ENCODE peak calls at places on chromosomes 6 and 20, in eight cellular contexts. K is prostate gland, Q is sigmoid colon, F is GM23338, V is stomach, N is HCT116, H is SK-N-SH, W is endothelial cell of umbilical vein. Z is an unnamed sample.

GRCh38 chr6:135281227-135281626 is 100.1 kb downstream of the MYB start:
- DNase-seq in K (no peak), Q (no peak), F (no peak), V (no peak), N (no peak), H (no peak), W (no peak), Z (no peak)

GRCh38 chr20:10171864-10172751 is 46.5 kb upstream of the SNAP25 start:
- DNase-seq in K (peak; percentile 38), Q (peak; percentile 65), F (peak; percentile 71), V (peak; percentile 73), N (no peak), H (peak; percentile 89), W (peak; percentile 37), Z (peak; percentile 22)

GRCh38 chr20:36392989-36393388 is 86.8 kb downstream of the DLGAP4 start:
- DNase-seq in K (no peak), Q (no peak), F (no peak), V (no peak), N (no peak), H (no peak), W (no peak), Z (no peak)

GRCh38 chr6:146878564-146879343 is 280.0 kb downstream of the ADGB start:
- DNase-seq in K (no peak), Q (no peak), F (no peak), V (no peak), N (no peak), H (no peak), W (no peak), Z (peak; percentile 24)

GRCh38 chr20:48831702-48832422 is 4.1 kb upstream of the PREX1 start:
- DNase-seq in K (no peak), Q (peak; percentile 75), F (no peak), V (peak; percentile 68), N (no peak), H (no peak), W (peak; percentile 69), Z (peak; percentile 22)

GRCh38 chr6:26538572-26538902 is 371 bp downstream of the HMGN4 start:
- DNase-seq in K (no peak), Q (no peak), F (peak; percentile 68), V (no peak), N (no peak), H (no peak), W (no peak), Z (no peak)

GRCh38 chr6:35061102-35061615 is 80.0 kb downstream of the TCP11 start:
- DNase-seq in K (no peak), Q (no peak), F (no peak), V (peak; percentile 36), N (no peak), H (peak; percentile 5), W (no peak), Z (no peak)

GRCh38 chr20:15288076-15288475 is 950.7 kb upstream of the FLRT3 start:
- DNase-seq in K (no peak), Q (no peak), F (no peak), V (no peak), N (no peak), H (no peak), W (no peak), Z (no peak)

GRCh38 chr20:32842688-32843524 is 15.8 kb upstream of the EFCAB8 start:
- DNase-seq in K (no peak), Q (no peak), F (no peak), V (no peak), N (no peak), H (no peak), W (no peak), Z (no peak)

GRCh38 chr6:35492664-35493284 is 4.1 kb downstream of the TEAD3 start:
- DNase-seq in K (no peak), Q (peak; percentile 83), F (no peak), V (no peak), N (no peak), H (peak; percentile 52), W (no peak), Z (no peak)

GRCh38 chr6:14397518-14397901 is 279.9 kb downstream of the CD83 start:
- DNase-seq in K (no peak), Q (no peak), F (no peak), V (no peak), N (no peak), H (no peak), W (no peak), Z (no peak)

GRCh38 chr6:150452642-150453243 is 83.9 kb downstream of the IYD start:
- DNase-seq in K (no peak), Q (no peak), F (no peak), V (no peak), N (no peak), H (no peak), W (peak; percentile 64), Z (no peak)

GRCh38 chr6:73675466-73676098 is 20.4 kb upstream of the CD109 start:
- DNase-seq in K (peak; percentile 80), Q (peak; percentile 84), F (peak; percentile 87), V (peak; percentile 77), N (peak; percentile 67), H (peak; percentile 68), W (peak; percentile 85), Z (peak; percentile 77)

DNA sequence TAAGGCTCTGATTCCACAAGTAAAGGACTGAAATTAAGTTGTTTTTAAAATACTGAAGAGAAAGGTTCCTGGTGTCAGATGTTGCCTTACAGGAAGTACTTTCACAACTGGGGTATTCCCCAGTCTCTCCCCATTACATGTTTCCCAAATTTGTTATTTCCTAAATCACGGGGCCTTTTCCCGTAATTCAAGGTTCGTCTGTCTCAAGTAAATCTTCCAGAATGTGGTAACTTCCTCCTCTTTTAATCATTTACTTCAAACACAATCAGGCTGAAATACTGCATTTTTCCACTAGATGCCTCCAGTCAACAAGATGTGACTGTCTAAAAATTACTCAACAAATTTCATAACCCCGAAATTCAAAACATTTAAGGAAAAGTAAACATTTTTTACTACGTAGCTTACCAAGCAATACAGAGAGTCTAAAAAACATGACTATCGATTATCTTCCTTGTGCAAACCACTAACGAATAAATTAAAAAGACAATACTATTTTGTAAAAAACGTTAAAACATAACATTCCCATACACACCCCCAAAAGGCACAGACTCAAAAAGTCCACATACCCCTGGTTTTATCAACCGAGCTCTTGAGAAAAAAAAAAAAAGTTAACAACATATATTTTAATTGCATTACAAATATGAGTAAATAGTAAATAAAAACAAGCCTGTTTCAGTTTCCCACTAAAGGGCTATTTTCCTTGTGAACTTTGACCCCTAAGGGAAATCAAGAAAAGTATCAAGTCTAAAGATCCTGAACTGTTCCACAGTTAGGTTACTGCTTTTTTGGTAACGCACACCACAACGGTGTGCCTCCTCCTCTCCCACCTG is 1.7 kb downstream of the SOD2 start:
- DNase-seq in K (peak; percentile 48), Q (no peak), F (peak; percentile 52), V (no peak), N (peak; percentile 55), H (peak; percentile 51), W (peak; percentile 92), Z (no peak)
- TF ChIP-seq POLR2AphosphoS5 in K (peak; percentile 84), Q (peak; percentile 33), F (no peak), V (peak; percentile 16), N (no peak), H (no peak), W (no peak), Z (peak; percentile 73)

DNA sequence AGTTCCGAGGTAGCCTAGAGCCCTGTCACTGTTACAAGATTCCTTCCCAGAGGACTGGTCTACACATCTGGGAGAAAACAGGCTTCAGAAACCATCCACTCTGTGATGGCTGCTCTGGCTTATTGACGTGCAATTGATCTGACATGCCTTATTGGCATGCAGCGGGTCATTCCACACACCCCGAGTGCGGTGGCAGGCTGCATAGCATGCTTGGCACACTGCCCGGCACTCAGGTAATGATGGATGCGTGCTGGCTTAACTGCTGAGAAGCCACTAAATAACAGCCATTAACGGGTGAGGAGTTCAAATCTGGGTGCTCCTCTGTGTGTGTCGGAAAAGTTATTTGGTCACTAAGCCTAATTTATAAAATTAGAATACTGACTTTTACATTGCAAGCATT is 67.9 kb upstream of the CDH4 start:
- DNase-seq in K (no peak), Q (no peak), F (no peak), V (no peak), N (no peak), H (no peak), W (no peak), Z (no peak)
- H3K27ac ChIP-seq in K (no peak overlapping the region), Q (no peak overlapping the region), F (no peak overlapping the region), V (no peak overlapping the region), N (no peak overlapping the region), H (no peak overlapping the region), W (no peak overlapping the region), Z (no peak overlapping the region)

DNA sequence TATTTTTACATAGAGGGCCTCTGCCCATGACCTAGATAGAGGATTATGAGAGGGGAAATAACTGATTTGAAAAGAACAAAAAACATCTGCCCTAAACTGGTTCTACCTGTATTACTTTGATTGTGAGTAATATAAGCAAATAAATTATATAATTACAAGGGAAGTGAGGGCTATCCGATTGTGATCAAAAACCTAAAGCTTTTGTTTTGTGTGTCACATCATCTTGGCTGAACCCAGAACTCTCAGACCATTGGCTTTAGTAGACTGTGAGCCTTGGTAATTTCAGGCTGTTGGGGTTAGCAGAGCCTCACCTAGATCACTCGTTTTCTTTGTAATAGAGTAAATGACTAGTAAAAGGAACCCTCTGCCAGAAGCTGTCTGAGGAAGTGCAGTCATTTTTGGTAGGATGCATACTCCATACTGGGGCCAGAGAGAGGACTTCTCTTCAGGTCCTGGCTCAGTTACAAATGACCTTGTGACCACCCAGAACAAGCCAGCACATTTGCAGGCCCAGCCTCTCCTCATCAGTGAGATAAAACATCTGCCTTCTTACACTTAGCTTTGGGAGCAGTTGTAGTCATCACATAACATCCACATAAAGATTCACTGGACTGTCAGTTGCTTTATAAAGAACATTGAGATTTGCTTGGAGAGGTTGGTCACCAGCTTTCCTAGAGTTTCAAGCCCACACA is 13.5 kb downstream of the STK35 start:
- DNase-seq in K (no peak), Q (peak; percentile 90), F (no peak), V (no peak), N (no peak), H (no peak), W (no peak), Z (no peak)
- H3K4me3 ChIP-seq in K (no peak overlapping the region), Q (no peak overlapping the region), F (no peak overlapping the region), V (no peak overlapping the region), N (no peak overlapping the region), H (no peak overlapping the region), W (no peak overlapping the region), Z (no peak overlapping the region)

GRCh38 chr6:42960243-42961019 is at the start of gene GNMT:
- DNase-seq in K (peak; percentile 90), Q (peak; percentile 78), F (peak; percentile 92), V (peak; percentile 91), N (no peak), H (peak; percentile 84), W (peak; percentile 42), Z (peak; percentile 82)
- TF ChIP-seq POLR2AphosphoS5 in K (peak; percentile 76), Q (no peak), F (peak; percentile 55), V (peak; percentile 36), N (peak; percentile 8), H (no peak), W (no peak), Z (no peak)

GRCh38 chr20:31606678-31606927 is 1.5 kb downstream of the ID1 start:
- DNase-seq in K (no peak), Q (no peak), F (peak; percentile 88), V (no peak), N (no peak), H (no peak), W (no peak), Z (peak; percentile 27)
- H3K27ac ChIP-seq in K (peak overlapping the region; percentile 85), Q (peak overlapping the region; percentile 82), F (peak overlapping the region; percentile 92), V (peak overlapping the region; percentile 75), N (peak overlapping the region; percentile 98), H (peak overlapping the region; percentile 90), W (peak overlapping the region; percentile 100), Z (peak overlapping the region; percentile 92)